ENCODE peak calls at places on chromosomes 3 and 15, in eight cellular contexts. E is activated T-helper 1 cell treated with Interleukin-2 at 50 U/mL for 16 hours; M is sciatic nerve; P is AG20443; G is lower leg skin; R is activated naive CD8-positive, alpha-beta T cell treated with anti-CD3 and anti-CD28 coated beads, Interleukin-2, amount 50 U/mL, for 24 hours; Q is T-cell; V is stimulated activated CD8-positive, alpha-beta memory T cell treated with anti-CD3 and anti-CD28 coated beads, Interleukin-7, amount 100 ng/mL, for 24 hours. X is an unnamed sample.

GRCh38 chr3:55873523-55874254 is 386.6 kb upstream of the WNT5A start:
- DNase-seq in M (no peak), P (no peak), G (no peak), V (no peak), E (no peak), R (no peak), Q (no peak), X (no peak)

GRCh38 chr3:46406786-46407611 is at the start of the genes CCR5AS and CCRL2:
- DNase-seq in R (peak), Q (peak), M (peak), P (peak), G (peak), V (peak), E (no peak), X (peak)

GRCh38 chr3:184764176-184764575 is 47.8 kb upstream of the VPS8 start:
- DNase-seq in M (no peak), P (no peak), Q (no peak), E (no peak), V (no peak), G (no peak), R (no peak), X (no peak)

GRCh38 chr15:69463182-69463756 is 10.7 kb downstream of the RPLP1 start:
- DNase-seq in R (no peak), Q (no peak), M (peak), E (no peak), G (no peak), P (no peak), V (no peak), X (no peak)

GRCh38 chr3:183454064-183454463 is 25.6 kb upstream of the MCF2L2 start:
- DNase-seq in P (no peak), Q (no peak), E (no peak), R (no peak), V (no peak), G (no peak), M (no peak), X (no peak)

GRCh38 chr3:107430214-107431047 is 53.2 kb downstream of the CCDC54 start:
- DNase-seq in Q (no peak), R (peak), G (no peak), E (no peak), M (peak), P (no peak), V (no peak), X (peak)

GRCh38 chr15:31320022-31320421 is 6.6 kb upstream of the KLF13 start:
- DNase-seq in G (no peak), R (no peak), Q (no peak), E (no peak), P (no peak), M (no peak), V (no peak), X (no peak)

GRCh38 chr3:27360113-27361078 is 8.8 kb downstream of the NEK10 start:
- DNase-seq in G (no peak), M (no peak), R (no peak), P (no peak), E (no peak), Q (no peak), V (no peak), X (no peak)

GRCh38 chr15:87287156-87287555 is 969.4 kb downstream of the NTRK3 start:
- DNase-seq in P (peak), G (no peak), Q (no peak), E (no peak), R (no peak), M (no peak), V (no peak), X (no peak)

GRCh38 chr15:76667943-76668715 is 237.0 kb downstream of the SCAPER start:
- DNase-seq in M (no peak), Q (no peak), R (no peak), E (no peak), G (no peak), P (no peak), V (no peak), X (no peak)

GRCh38 chr3:172046268-172046915 is 7.0 kb downstream of the FNDC3B start:
- DNase-seq in E (no peak), M (no peak), G (no peak), R (no peak), P (no peak), Q (no peak), V (no peak), X (no peak)

GRCh38 chr3:57896046-57896445 is 112.2 kb upstream of the FLNB start:
- DNase-seq in P (no peak), Q (no peak), R (no peak), G (no peak), E (no peak), M (no peak), V (no peak), X (no peak)

GRCh38 chr3:55662683-55663082 is 175.6 kb upstream of the WNT5A start:
- DNase-seq in V (no peak), M (no peak), P (peak), G (no peak), R (no peak), Q (no peak), E (no peak), X (peak)

GRCh38 chr3:116433552-116433951 is 11.7 kb downstream of the LSAMP start:
- DNase-seq in P (no peak), R (no peak), E (no peak), M (no peak), V (no peak), G (no peak), Q (no peak), X (no peak)

GRCh38 chr3:107216711-107217110 is 160.5 kb upstream of the CCDC54 start:
- DNase-seq in P (peak), M (no peak), R (no peak), G (no peak), Q (no peak), E (no peak), V (no peak), X (peak)

GRCh38 chr3:124275421-124275820 is 283.5 kb upstream of the ROPN1 start:
- DNase-seq in E (no peak), P (no peak), Q (no peak), G (peak), M (no peak), V (no peak), R (no peak), X (no peak)

GRCh38 chr15:101353240-101353639 is 58.2 kb upstream of the SNRPA1 start:
- DNase-seq in R (no peak), M (no peak), Q (no peak), G (peak), V (no peak), P (no peak), E (no peak), X (no peak)